ENCODE peak calls at places on chromosomes 7 and 10, in six cellular contexts. One of them, this sample, is unnamed.

GRCh38 chr7:28433604-28434254 is 21.4 kb downstream of the CREB5 start:
- DNase-seq in prostate gland: no peak
- DNase-seq in PC-3: peak
- DNase-seq in B cell: no peak
- DNase-seq in fibroblast of pulmonary artery: peak
- DNase-seq in pancreas: peak
- DNase-seq in this sample: no peak

GRCh38 chr10:75202321-75203096 is 8.1 kb upstream of the VDAC2 start:
- DNase-seq in prostate gland: peak
- DNase-seq in PC-3: peak
- DNase-seq in B cell: no peak
- DNase-seq in fibroblast of pulmonary artery: peak
- DNase-seq in pancreas: no peak
- DNase-seq in this sample: no peak

GRCh38 chr7:51601461-51601860 is 284.9 kb upstream of the COBL start:
- DNase-seq in prostate gland: no peak
- DNase-seq in PC-3: peak
- DNase-seq in B cell: no peak
- DNase-seq in fibroblast of pulmonary artery: no peak
- DNase-seq in pancreas: no peak
- DNase-seq in this sample: no peak

GRCh38 chr10:10661176-10661575 is 356.5 kb upstream of the CELF2 start:
- DNase-seq in prostate gland: no peak
- DNase-seq in PC-3: no peak
- DNase-seq in B cell: no peak
- DNase-seq in fibroblast of pulmonary artery: no peak
- DNase-seq in pancreas: no peak
- DNase-seq in this sample: no peak

GRCh38 chr10:66877359-66877758 is 48.5 kb upstream of the LRRTM3 start:
- DNase-seq in prostate gland: no peak
- DNase-seq in PC-3: no peak
- DNase-seq in B cell: no peak
- DNase-seq in fibroblast of pulmonary artery: no peak
- DNase-seq in pancreas: no peak
- DNase-seq in this sample: no peak

GRCh38 chr10:62769574-62770242 is 34.8 kb upstream of the ADO start:
- DNase-seq in prostate gland: no peak
- DNase-seq in PC-3: no peak
- DNase-seq in B cell: no peak
- DNase-seq in fibroblast of pulmonary artery: peak
- DNase-seq in pancreas: no peak
- DNase-seq in this sample: no peak

GRCh38 chr10:71161429-71161828 is 50.9 kb upstream of the UNC5B start:
- DNase-seq in prostate gland: no peak
- DNase-seq in PC-3: peak
- DNase-seq in B cell: no peak
- DNase-seq in fibroblast of pulmonary artery: peak
- DNase-seq in pancreas: no peak
- DNase-seq in this sample: no peak

GRCh38 chr10:48550977-48551376 is 53.9 kb downstream of the ARHGAP22 start:
- DNase-seq in prostate gland: no peak
- DNase-seq in PC-3: no peak
- DNase-seq in B cell: no peak
- DNase-seq in fibroblast of pulmonary artery: no peak
- DNase-seq in pancreas: no peak
- DNase-seq in this sample: no peak

GRCh38 chr10:6665847-6666246 is 85.8 kb upstream of the PRKCQ start:
- DNase-seq in prostate gland: no peak
- DNase-seq in PC-3: no peak
- DNase-seq in B cell: no peak
- DNase-seq in fibroblast of pulmonary artery: no peak
- DNase-seq in pancreas: no peak
- DNase-seq in this sample: peak

GRCh38 chr7:81484266-81484665 is 285.6 kb downstream of the HGF start:
- DNase-seq in prostate gland: no peak
- DNase-seq in PC-3: no peak
- DNase-seq in B cell: no peak
- DNase-seq in fibroblast of pulmonary artery: peak
- DNase-seq in pancreas: peak
- DNase-seq in this sample: no peak

GRCh38 chr7:1725199-1725701 is 55.2 kb downstream of the ELFN1 start:
- DNase-seq in prostate gland: no peak
- DNase-seq in PC-3: no peak
- DNase-seq in B cell: no peak
- DNase-seq in fibroblast of pulmonary artery: no peak
- DNase-seq in pancreas: peak
- DNase-seq in this sample: no peak

GRCh38 chr10:62036186-62037081 is 134.9 kb downstream of the ARID5B start:
- DNase-seq in prostate gland: no peak
- DNase-seq in PC-3: peak
- DNase-seq in B cell: no peak
- DNase-seq in fibroblast of pulmonary artery: no peak
- DNase-seq in pancreas: no peak
- DNase-seq in this sample: no peak

GRCh38 chr7:95240910-95241309 is 83.4 kb downstream of the PON1 start:
- DNase-seq in prostate gland: no peak
- DNase-seq in PC-3: no peak
- DNase-seq in B cell: no peak
- DNase-seq in fibroblast of pulmonary artery: no peak
- DNase-seq in pancreas: no peak
- DNase-seq in this sample: no peak

GRCh38 chr7:129739427-129739826 is 127.9 kb downstream of the NRF1 start:
- DNase-seq in prostate gland: peak
- DNase-seq in PC-3: peak
- DNase-seq in B cell: no peak
- DNase-seq in fibroblast of pulmonary artery: peak
- DNase-seq in pancreas: no peak
- DNase-seq in this sample: no peak

GRCh38 chr7:122143376-122143750 is 686 bp downstream of the AASS start:
- DNase-seq in prostate gland: peak
- DNase-seq in PC-3: no peak
- DNase-seq in B cell: peak
- DNase-seq in fibroblast of pulmonary artery: peak
- DNase-seq in pancreas: peak
- DNase-seq in this sample: no peak

GRCh38 chr7:138303230-138304070 is 156.6 kb upstream of the TRIM24 start:
- DNase-seq in prostate gland: no peak
- DNase-seq in PC-3: peak
- DNase-seq in B cell: no peak
- DNase-seq in fibroblast of pulmonary artery: no peak
- DNase-seq in pancreas: no peak
- DNase-seq in this sample: no peak

GRCh38 chr7:146096994-146097393 is 19.6 kb upstream of the CNTNAP2 start:
- DNase-seq in prostate gland: no peak
- DNase-seq in PC-3: no peak
- DNase-seq in B cell: no peak
- DNase-seq in fibroblast of pulmonary artery: no peak
- DNase-seq in pancreas: no peak
- DNase-seq in this sample: no peak

GRCh38 chr10:119542357-119542989 is at the start of gene RGS10:
- DNase-seq in prostate gland: peak
- DNase-seq in PC-3: peak
- DNase-seq in B cell: peak
- DNase-seq in fibroblast of pulmonary artery: peak
- DNase-seq in pancreas: peak
- DNase-seq in this sample: peak

GRCh38 chr10:79405221-79405994 is 40.0 kb downstream of the ZCCHC24 start:
- DNase-seq in prostate gland: no peak
- DNase-seq in PC-3: no peak
- DNase-seq in B cell: no peak
- DNase-seq in fibroblast of pulmonary artery: no peak
- DNase-seq in pancreas: no peak
- DNase-seq in this sample: no peak

GRCh38 chr10:114504769-114505579 is 100.7 kb upstream of the AFAP1L2 start:
- DNase-seq in prostate gland: peak
- DNase-seq in PC-3: peak
- DNase-seq in B cell: no peak
- DNase-seq in fibroblast of pulmonary artery: peak
- DNase-seq in pancreas: peak
- DNase-seq in this sample: no peak

GRCh38 chr7:128906766-128907559 is 3.5 kb downstream of the KCP start:
- DNase-seq in prostate gland: no peak
- DNase-seq in PC-3: no peak
- DNase-seq in B cell: peak
- DNase-seq in fibroblast of pulmonary artery: no peak
- DNase-seq in pancreas: no peak
- DNase-seq in this sample: no peak

GRCh38 chr10:53102424-53102823 is 329.8 kb upstream of the MBL2 start:
- DNase-seq in prostate gland: no peak
- DNase-seq in PC-3: peak
- DNase-seq in B cell: no peak
- DNase-seq in fibroblast of pulmonary artery: no peak
- DNase-seq in pancreas: no peak
- DNase-seq in this sample: no peak

DNA sequence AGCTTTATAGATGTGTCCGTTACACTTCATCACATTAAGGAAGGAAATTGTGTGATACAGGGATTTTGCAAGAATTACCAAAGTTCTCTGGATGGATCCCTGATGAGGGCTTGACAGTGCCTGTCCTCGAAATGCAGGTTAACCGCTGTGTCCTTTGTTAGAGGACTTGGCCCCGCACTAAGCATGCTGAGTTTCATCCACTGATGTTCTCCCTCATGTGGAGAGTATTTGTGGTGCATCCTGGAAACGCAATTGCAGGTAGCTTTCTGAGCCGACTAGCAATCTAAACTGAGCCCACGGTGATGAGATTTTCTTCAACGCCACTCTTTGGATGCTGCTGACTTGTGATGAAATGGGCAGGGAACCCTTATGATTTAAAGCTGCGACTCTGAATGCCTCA is 71.9 kb upstream of the STK17A start:
- DNase-seq in prostate gland: no peak
- DNase-seq in PC-3: peak
- DNase-seq in B cell: no peak
- DNase-seq in fibroblast of pulmonary artery: no peak
- DNase-seq in pancreas: no peak
- DNase-seq in this sample: no peak
- TF ChIP-seq CTCF in prostate gland: no peak
- TF ChIP-seq CTCF in PC-3: peak
- TF ChIP-seq CTCF in B cell: no peak
- TF ChIP-seq CTCF in fibroblast of pulmonary artery: no peak
- TF ChIP-seq CTCF in pancreas: no peak
- TF ChIP-seq CTCF in this sample: no peak

DNA sequence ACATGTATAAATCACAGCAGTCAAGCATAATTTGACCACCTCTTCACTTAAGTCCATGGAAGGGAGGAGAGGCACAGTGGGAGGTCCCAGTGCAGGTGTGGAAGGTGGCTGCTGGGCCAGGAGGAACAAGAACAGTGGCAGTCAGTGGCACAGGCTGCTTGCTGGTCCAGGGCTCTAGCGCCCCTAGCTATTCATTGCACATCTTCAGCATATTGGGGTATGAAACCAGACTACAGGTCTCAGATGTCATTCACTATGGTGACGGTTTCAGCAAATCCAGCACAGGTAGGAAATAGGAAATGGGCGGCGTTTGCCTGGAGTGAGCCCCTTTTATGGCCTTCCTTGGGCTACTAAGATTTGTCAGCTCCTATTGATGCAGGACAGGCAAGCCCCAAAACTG is 609.0 kb downstream of the PARD3 start:
- DNase-seq in prostate gland: no peak
- DNase-seq in PC-3: no peak
- DNase-seq in B cell: no peak
- DNase-seq in fibroblast of pulmonary artery: no peak
- DNase-seq in pancreas: no peak
- DNase-seq in this sample: no peak
- TF ChIP-seq CTCF in prostate gland: no peak
- TF ChIP-seq CTCF in PC-3: peak
- TF ChIP-seq CTCF in B cell: no peak
- TF ChIP-seq CTCF in fibroblast of pulmonary artery: no peak
- TF ChIP-seq CTCF in pancreas: no peak
- TF ChIP-seq CTCF in this sample: no peak

GRCh38 chr10:132698211-132698751 is 87.7 kb downstream of the NKX6-2 start:
- DNase-seq in prostate gland: no peak
- DNase-seq in PC-3: no peak
- DNase-seq in B cell: no peak
- DNase-seq in fibroblast of pulmonary artery: no peak
- DNase-seq in pancreas: no peak
- DNase-seq in this sample: no peak
- TF ChIP-seq CTCF in prostate gland: no peak
- TF ChIP-seq CTCF in PC-3: no peak
- TF ChIP-seq CTCF in B cell: no peak
- TF ChIP-seq CTCF in fibroblast of pulmonary artery: no peak
- TF ChIP-seq CTCF in pancreas: no peak
- TF ChIP-seq CTCF in this sample: no peak

GRCh38 chr10:33129181-33129928 is 171.3 kb upstream of the ITGB1 start:
- DNase-seq in prostate gland: no peak
- DNase-seq in PC-3: peak
- DNase-seq in B cell: no peak
- DNase-seq in fibroblast of pulmonary artery: peak
- DNase-seq in pancreas: peak
- DNase-seq in this sample: no peak
- TF ChIP-seq CTCF in prostate gland: no peak
- TF ChIP-seq CTCF in PC-3: no peak
- TF ChIP-seq CTCF in B cell: no peak
- TF ChIP-seq CTCF in fibroblast of pulmonary artery: no peak
- TF ChIP-seq CTCF in pancreas: no peak
- TF ChIP-seq CTCF in this sample: no peak

DNA sequence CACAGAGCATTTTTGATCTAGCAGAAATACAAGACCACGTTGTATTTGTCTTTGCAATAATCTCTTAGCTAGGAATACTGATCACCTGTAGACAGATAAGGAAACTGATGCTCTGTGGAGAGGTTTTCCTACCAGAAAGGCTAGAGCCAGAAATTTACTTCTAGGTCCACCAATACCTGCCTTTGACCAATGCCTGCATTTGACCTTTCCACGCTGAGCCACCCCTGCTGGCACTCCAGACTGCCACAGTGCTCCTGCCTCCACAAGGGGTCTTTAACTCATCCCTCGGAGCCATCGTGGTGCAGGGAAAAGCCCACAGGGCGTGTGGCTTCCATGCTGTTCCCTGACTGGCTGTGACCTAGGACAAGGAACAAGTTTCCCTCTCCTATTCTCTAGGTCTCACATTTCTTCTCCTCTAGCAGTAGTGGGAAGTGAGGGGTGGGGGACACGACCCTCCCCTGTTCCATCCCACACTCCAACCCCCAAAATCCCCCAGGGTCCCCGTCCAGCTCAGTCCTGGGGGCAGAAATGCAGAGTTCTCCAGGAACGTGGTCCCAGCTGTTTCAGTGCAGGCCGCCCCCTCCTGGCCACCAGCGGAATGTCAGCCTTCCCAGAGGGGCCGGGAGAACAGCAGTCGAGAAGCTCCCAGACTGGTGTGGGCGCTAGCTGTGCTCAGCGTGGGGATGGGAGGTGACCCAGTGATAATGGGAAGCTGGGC is 1.4 kb upstream of the ELN start:
- DNase-seq in prostate gland: peak
- DNase-seq in PC-3: peak
- DNase-seq in B cell: peak
- DNase-seq in fibroblast of pulmonary artery: peak
- DNase-seq in pancreas: peak
- DNase-seq in this sample: peak
- TF ChIP-seq CTCF in prostate gland: peak
- TF ChIP-seq CTCF in PC-3: peak
- TF ChIP-seq CTCF in B cell: peak
- TF ChIP-seq CTCF in fibroblast of pulmonary artery: peak
- TF ChIP-seq CTCF in pancreas: peak
- TF ChIP-seq CTCF in this sample: peak